ENCODE peak calls at places on chromosomes 16 and 17, in four cellular contexts. Q, R, C and T are unnamed samples. For H3K9me3, the result is how much of the 10 kb centered on the place peaks cover.

GRCh38 chr17:76506408-76507328 is 5.4 kb upstream of the RHBDF2 start:
- DNase-seq in R (peak), C (peak), Q (peak), T (peak)

GRCh38 chr16:87955302-87956168 is 4.3 kb downstream of the BANP start:
- DNase-seq in C (no peak), Q (peak), R (no peak), T (no peak)

GRCh38 chr17:35778641-35779196 is 16.7 kb downstream of the MMP28 start:
- DNase-seq in C (no peak), R (no peak), Q (no peak), T (no peak)

GRCh38 chr17:43914451-43914850 is 7.1 kb upstream of the MPP2 start:
- DNase-seq in Q (no peak), C (no peak), R (no peak), T (no peak)

GRCh38 chr16:48284772-48285409 is 37.6 kb upstream of the ABCC11 start:
- DNase-seq in C (no peak), Q (no peak), R (no peak), T (no peak)

GRCh38 chr17:28043296-28043695 is 819 bp downstream of the NLK start:
- DNase-seq in Q (no peak), C (no peak), R (no peak), T (no peak)

GRCh38 chr16:68737046-68737729 is at the start of gene CDH1:
- DNase-seq in C (no peak), R (no peak), Q (no peak), T (peak)

GRCh38 chr16:4679156-4679853 is 14.1 kb upstream of the NUDT16L1 start:
- DNase-seq in Q (no peak), C (no peak), R (no peak), T (no peak)

GRCh38 chr16:996672-997071 is 15.1 kb downstream of the SOX8 start:
- DNase-seq in R (no peak), C (no peak), Q (no peak), T (no peak)

GRCh38 chr16:82995286-82995926 is 368.6 kb downstream of the CDH13 start:
- DNase-seq in C (no peak), R (no peak), Q (no peak), T (no peak)
- H3K4me3 ChIP-seq in C (peak), R (peak), Q (no peak), T (no peak)

DNA sequence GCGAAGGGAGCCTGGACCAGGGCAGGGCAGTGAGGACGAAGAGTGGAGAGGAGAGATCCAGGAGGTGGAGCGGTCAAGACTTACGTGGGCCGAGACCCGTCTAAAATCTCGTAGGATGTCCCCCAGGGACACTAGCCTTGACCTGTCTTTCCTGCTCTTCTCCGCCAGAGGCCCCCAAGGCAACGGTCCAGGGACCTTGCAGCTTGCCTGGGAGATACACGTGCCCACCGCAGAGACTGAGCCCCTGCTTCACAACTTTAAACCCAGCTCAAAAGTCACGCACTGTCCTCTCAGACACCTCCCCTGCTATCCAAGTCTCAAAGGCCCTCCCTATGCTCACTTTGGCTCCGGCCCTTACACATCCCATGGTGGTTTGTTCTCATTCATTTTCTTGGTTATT is 9.4 kb downstream of the TIGD7 start:
- DNase-seq in Q (no peak), R (no peak), C (no peak), T (no peak)
- H3K9me3 ChIP-seq in Q (half or more), R (half or more), C (under half), T (half or more)

DNA sequence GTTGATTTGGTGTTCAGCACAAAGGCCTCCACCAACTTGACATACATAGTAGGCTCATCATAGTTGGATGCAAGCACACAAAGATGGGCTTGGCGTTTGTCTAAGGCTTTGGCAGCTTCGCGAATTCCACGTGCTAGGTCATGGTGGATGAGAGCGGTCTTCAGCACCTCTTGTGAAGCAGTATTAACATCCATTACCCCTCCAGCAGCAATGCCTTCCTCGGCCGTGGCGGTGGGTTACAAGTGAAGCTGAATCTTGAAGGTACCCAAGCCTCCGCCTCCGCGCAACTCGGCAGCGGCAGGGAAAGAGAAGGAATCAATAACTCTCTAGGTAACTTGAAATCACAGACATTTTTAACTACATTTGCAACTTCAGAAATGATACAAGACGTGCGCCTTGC is 1.1 kb upstream of the PELP1 start:
- DNase-seq in Q (no peak), R (no peak), C (no peak), T (no peak)
- H3K4me3 ChIP-seq in Q (no peak), R (no peak), C (no peak), T (peak)

GRCh38 chr17:60557805-60558204 is 31.8 kb upstream of the APPBP2 start:
- DNase-seq in R (no peak), Q (no peak), C (no peak), T (peak)
- H3K9me3 ChIP-seq in R (under half), Q (under half), C (under half), T (under half)

DNA sequence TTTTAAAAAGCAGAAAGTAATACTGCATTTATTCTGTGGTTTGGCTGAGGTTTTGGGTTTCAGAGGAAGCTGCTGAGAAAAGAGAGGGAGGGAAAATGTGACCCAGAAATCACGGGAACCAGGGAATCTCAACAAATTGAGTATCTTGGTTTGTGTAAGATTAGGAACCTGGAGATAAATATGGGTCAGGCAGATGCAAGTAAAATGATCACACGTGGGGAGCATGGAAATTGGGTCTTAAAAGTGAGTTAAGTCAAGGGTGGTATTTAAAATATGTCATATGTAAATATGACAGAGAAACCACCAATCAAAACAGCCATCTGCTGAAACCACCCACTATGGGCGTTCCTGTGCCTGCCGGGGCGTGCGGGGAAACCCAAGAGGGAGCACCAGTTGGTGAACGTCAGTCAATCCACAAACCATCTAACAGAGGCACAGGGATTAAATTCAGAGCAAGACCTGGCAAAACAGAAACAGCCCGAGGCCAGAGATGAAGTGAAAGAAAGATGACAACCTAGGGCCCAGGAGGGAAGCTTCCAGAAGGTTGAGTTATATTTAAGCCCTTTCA is 33.4 kb downstream of the CDH13 start:
- DNase-seq in R (no peak), C (no peak), Q (peak), T (no peak)
- H3K4me3 ChIP-seq in R (no peak), C (no peak), Q (no peak), T (peak)

DNA sequence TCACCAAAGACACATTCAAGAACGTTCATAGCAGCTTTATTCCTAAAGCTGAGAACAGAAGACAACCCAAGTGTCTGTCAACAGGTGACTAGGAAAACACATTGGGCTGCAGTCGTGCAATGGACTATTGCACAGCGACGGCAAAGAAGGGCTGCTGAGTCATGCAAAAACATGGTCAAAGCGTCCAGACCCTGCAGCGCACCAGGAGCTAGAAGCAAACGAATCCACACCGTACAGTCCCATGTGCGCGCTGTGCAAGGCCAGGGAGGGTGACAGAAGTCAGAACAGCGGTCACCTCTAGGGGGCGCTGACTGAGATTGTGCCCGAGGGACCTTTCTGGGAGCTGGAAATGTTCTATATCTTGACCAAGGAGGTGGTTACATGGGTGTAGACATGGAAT is 266.4 kb downstream of the MAF start:
- DNase-seq in C (no peak), Q (no peak), R (no peak), T (peak)
- H3K9me3 ChIP-seq in C (under half), Q (under half), R (under half), T (under half)

DNA sequence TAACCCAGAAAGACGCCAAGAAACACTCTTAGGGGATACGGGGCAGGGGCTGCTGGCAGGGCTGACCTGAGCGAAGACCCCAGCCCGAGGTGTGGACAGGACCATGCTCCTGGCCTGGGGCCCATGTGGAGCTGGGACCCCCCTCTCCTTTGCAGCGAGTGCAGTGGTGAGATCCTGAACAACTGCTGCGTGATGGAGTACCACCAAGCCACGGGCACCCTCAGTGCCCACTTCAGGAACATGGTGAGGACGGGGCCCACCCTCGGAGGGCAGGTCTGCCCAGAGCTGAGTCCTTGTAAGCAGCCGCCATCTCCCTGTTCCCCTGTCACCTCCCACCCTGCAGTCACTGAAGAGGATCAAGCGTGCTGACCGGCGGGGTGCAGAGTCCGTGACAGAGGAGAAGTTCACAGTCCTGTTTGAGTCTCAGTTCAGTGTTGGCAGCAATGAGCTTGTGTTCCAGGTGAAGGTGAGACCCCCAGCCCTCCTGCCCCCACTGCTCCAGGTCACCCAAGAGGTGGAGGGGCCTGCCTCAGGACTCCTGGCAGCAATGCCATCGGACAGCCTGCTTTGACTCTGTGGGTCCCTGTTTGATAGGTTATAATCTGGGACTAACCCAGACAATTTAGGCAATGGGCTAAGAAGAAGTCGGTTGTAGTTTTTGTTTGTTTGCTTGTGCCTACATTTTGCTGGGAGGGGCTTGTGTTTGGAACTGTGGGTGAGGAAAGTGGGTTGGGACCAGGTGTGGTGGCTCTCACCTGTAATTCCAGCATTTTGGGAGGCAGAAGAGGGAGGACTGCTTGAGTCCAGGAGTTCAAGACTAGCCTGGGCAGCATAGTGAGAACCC is 16.1 kb downstream of the STAT5A start:
- DNase-seq in Q (no peak), R (no peak), C (no peak), T (no peak)
- H3K4me3 ChIP-seq in Q (no peak), R (no peak), C (no peak), T (no peak)

DNA sequence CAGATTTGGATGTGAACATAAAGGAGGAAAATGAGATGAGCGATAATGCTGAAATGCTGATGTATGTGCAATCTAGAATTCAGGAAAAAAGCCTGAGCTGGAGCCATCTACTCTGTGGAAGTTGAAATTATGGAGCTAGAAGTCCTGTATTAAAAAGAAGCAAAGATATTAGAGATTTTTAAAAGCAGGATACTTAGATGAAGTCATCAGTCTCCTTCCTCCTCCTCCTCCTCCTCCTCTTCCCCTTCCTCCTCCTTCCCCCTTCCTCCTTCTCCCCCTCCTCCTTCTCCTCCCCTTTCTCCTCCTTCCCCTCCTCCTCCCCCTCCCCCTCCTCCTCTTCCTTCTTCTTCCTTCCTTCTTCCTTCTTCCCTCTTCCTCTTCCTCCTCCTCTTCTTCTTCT is 823.8 kb upstream of the CA10 start:
- DNase-seq in C (no peak), R (no peak), Q (no peak), T (no peak)
- H3K9me3 ChIP-seq in C (under half), R (under half), Q (under half), T (under half)

DNA sequence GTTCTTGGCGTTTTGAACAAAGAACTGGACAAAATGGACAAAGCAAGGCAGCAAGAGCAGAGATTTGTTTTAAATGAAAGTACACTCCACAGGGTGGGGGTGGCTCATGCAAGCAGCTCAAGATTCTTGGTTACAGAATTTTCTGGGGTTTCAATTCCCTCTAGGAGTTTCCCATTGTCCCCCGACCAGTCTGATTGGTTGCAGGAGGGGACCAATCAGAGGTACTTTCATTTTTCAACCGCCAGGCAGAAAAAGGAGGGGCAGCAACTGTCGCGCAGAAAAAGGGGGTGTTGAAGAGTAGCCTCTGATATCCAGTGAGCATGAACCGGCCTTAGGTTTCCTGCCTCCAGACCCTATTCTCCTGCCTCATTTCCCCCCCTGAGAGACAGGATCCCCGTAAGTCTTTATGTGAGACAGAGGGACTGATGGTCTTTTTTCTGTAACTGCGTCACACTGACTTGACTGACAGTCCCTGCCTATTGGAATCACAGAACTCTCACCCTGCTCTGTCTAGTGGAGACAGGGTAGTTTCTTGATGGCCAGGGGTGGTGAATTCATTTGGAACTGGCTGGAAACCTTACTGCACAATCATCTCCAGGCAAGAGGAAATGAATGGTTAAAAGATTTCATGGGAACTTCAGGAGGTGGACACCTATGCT is 59.4 kb upstream of the ALOX12 start:
- DNase-seq in R (peak), Q (peak), C (peak), T (no peak)
- H3K4me3 ChIP-seq in R (peak), Q (peak), C (peak), T (peak)

GRCh38 chr16:62913333-62913732 is 877.1 kb upstream of the CDH8 start:
- DNase-seq in Q (no peak), R (no peak), C (no peak), T (no peak)

GRCh38 chr16:62909597-62909996 is 873.4 kb upstream of the CDH8 start:
- DNase-seq in R (no peak), C (no peak), Q (no peak), T (no peak)

DNA sequence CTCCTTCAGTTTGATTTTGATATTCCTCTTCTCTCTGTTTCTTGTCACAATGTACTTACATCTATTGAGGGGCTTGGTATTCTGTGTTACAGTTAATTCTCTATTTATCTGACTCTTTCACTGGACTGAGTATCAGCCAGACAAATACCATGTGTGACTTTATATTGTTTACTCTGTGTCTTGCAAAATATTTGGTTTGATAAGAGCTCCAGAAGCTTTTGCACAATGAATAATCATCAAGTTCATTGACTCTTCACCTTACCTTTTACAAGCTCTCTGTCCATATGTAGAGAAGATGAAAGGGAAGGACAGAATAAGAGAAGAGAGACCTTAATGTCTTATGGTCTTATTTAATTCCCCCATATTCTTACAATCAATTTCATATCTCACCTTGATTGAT is 877.7 kb upstream of the CDH8 start:
- DNase-seq in R (no peak), Q (no peak), C (no peak), T (no peak)
- H3K9me3 ChIP-seq in R (under half), Q (under half), C (under half), T (under half)